ENCODE peak calls at places on chromosome 4, in four cellular contexts. J is fibroblast of lung, I is pancreas, B is lower leg skin. V is an unnamed sample.

GRCh38 chr4:148064451-148064850 is 332.6 kb downstream of the ARHGAP10 start:
- DNase-seq in J (no peak), I (no peak), B (no peak), V (no peak)

GRCh38 chr4:98939892-98940298 is 11.0 kb upstream of the EIF4E start:
- DNase-seq in J (peak; percentile 83), I (no peak), B (no peak), V (peak; percentile 36)

GRCh38 chr4:176611351-176611750 is 181.4 kb downstream of the VEGFC start:
- DNase-seq in J (peak; percentile 12), I (no peak), B (no peak), V (no peak)

GRCh38 chr4:153790962-153791551 is 2.2 kb upstream of the SFRP2 start:
- DNase-seq in J (no peak), I (peak; percentile 76), B (no peak), V (peak; percentile 35)

GRCh38 chr4:10223782-10224181 is 107.2 kb upstream of the WDR1 start:
- DNase-seq in J (no peak), I (no peak), B (no peak), V (no peak)

GRCh38 chr4:162959056-162959455 is 207.6 kb downstream of the NAF1 start:
- DNase-seq in J (no peak), I (no peak), B (no peak), V (no peak)

GRCh38 chr4:142324572-142324971 is 521.5 kb downstream of the INPP4B start:
- DNase-seq in J (no peak), I (no peak), B (no peak), V (no peak)

GRCh38 chr4:6929735-6930464 is 20.3 kb downstream of the TBC1D14 start:
- DNase-seq in J (no peak), I (no peak), B (no peak), V (no peak)

GRCh38 chr4:53563824-53564223 is 27.5 kb downstream of the LNX1 start:
- DNase-seq in J (peak; percentile 44), I (no peak), B (no peak), V (no peak)

GRCh38 chr4:39792529-39792928 is 94.6 kb downstream of the UBE2K start:
- DNase-seq in J (no peak), I (no peak), B (no peak), V (no peak)

GRCh38 chr4:141713771-141714445 is 77.5 kb downstream of the IL15 start:
- DNase-seq in J (peak; percentile 31), I (no peak), B (no peak), V (no peak)

GRCh38 chr4:145178740-145179139 is 1.6 kb downstream of the OTUD4 start:
- DNase-seq in J (no peak), I (no peak), B (no peak), V (no peak)

GRCh38 chr4:102759835-102760644 is 728 bp downstream of the MANBA start:
- DNase-seq in J (peak; percentile 62), I (no peak), B (peak; percentile 61), V (peak; percentile 16)

GRCh38 chr4:16617416-16617815 is 281.0 kb downstream of the LDB2 start:
- DNase-seq in J (peak; percentile 74), I (no peak), B (no peak), V (no peak)

GRCh38 chr4:188934320-188934975 is 795.2 kb downstream of the TRIML1 start:
- DNase-seq in J (peak; percentile 13), I (no peak), B (no peak), V (no peak)

GRCh38 chr4:42478509-42478908 is 81.2 kb downstream of the SHISA3 start:
- DNase-seq in J (no peak), I (no peak), B (no peak), V (no peak)

GRCh38 chr4:96913437-96914075 is 1073.7 kb downstream of the PDHA2 start:
- DNase-seq in J (no peak), I (no peak), B (no peak), V (no peak)

GRCh38 chr4:152200776-152201333 is 335.0 kb downstream of the FBXW7 start:
- DNase-seq in J (no peak), I (no peak), B (no peak), V (no peak)

GRCh38 chr4:54439831-54440243 is 210.7 kb downstream of the PDGFRA start:
- DNase-seq in J (peak; percentile 65), I (no peak), B (peak; percentile 42), V (peak; percentile 26)

GRCh38 chr4:156606444-156607197 is 365.0 kb downstream of the PDGFC start:
- DNase-seq in J (peak; percentile 18), I (no peak), B (no peak), V (no peak)

GRCh38 chr4:139656614-139657486 is 8.8 kb upstream of the MGST2 start:
- DNase-seq in J (peak; percentile 73), I (no peak), B (peak; percentile 49), V (peak; percentile 28)

GRCh38 chr4:680931-681645 is 6.7 kb downstream of the MYL5 start:
- DNase-seq in J (peak; percentile 37), I (peak; percentile 73), B (no peak), V (no peak)

GRCh38 chr4:142265536-142265935 is 580.6 kb downstream of the INPP4B start:
- DNase-seq in J (peak; percentile 81), I (no peak), B (no peak), V (no peak)

GRCh38 chr4:13329340-13329850 is 154.7 kb downstream of the RAB28 start:
- DNase-seq in J (no peak), I (no peak), B (no peak), V (no peak)

GRCh38 chr4:142402156-142402555 is 443.9 kb downstream of the INPP4B start:
- DNase-seq in J (peak; percentile 39), I (no peak), B (no peak), V (no peak)

GRCh38 chr4:56049428-56050212 is 100.9 kb downstream of the CEP135 start:
- DNase-seq in J (peak; percentile 27), I (no peak), B (no peak), V (no peak)

GRCh38 chr4:161554372-161554990 is 609.3 kb downstream of the FSTL5 start:
- DNase-seq in J (peak; percentile 78), I (no peak), B (no peak), V (no peak)

GRCh38 chr4:17535906-17536305 is 20.9 kb downstream of the CLRN2 start:
- DNase-seq in J (no peak), I (no peak), B (no peak), V (no peak)

GRCh38 chr4:111991797-111992196 is 153.5 kb upstream of the FAM241A start:
- DNase-seq in J (peak; percentile 65), I (no peak), B (peak; percentile 21), V (peak; percentile 8)

GRCh38 chr4:165627548-165627947 is 245.5 kb upstream of the TLL1 start:
- DNase-seq in J (no peak), I (no peak), B (no peak), V (no peak)

GRCh38 chr4:63589796-63590195 is 819.5 kb downstream of the TECRL start:
- DNase-seq in J (no peak), I (no peak), B (no peak), V (no peak)

GRCh38 chr4:10647811-10648210 is 36.8 kb downstream of the CLNK start:
- DNase-seq in J (no peak), I (no peak), B (no peak), V (no peak)

GRCh38 chr4:80192937-80193336 is 4.4 kb upstream of the PRDM8 start:
- DNase-seq in J (peak; percentile 62), I (no peak), B (peak; percentile 42), V (no peak)

GRCh38 chr4:125735107-125735506 is 420.4 kb downstream of the FAT4 start:
- DNase-seq in J (peak; percentile 84), I (no peak), B (peak; percentile 18), V (no peak)

GRCh38 chr4:160038560-160038959 is 935.7 kb downstream of the RAPGEF2 start:
- DNase-seq in J (no peak), I (no peak), B (no peak), V (no peak)

GRCh38 chr4:73653695-73654106 is 33.5 kb upstream of the RASSF6 start:
- DNase-seq in J (peak; percentile 74), I (no peak), B (no peak), V (peak; percentile 11)

GRCh38 chr4:182085051-182085480 is 158.1 kb upstream of the TENM3 start:
- DNase-seq in J (no peak), I (no peak), B (no peak), V (no peak)

GRCh38 chr4:24705016-24705753 is 90.2 kb upstream of the SOD3 start:
- DNase-seq in J (no peak), I (no peak), B (no peak), V (no peak)
- TF ChIP-seq CTCF in J (no peak), I (no peak), B (no peak), V (no peak)

GRCh38 chr4:169802871-169803270 is 45.1 kb upstream of the HPF1 start:
- DNase-seq in J (no peak), I (no peak), B (no peak), V (no peak)
- TF ChIP-seq CTCF in J (no peak), I (no peak), B (no peak), V (no peak)

GRCh38 chr4:15396157-15396800 is 31.6 kb upstream of the C1QTNF7 start:
- DNase-seq in J (peak; percentile 62), I (no peak), B (no peak), V (no peak)
- TF ChIP-seq CTCF in J (peak; percentile 77), I (peak; percentile 53), B (no peak), V (peak; percentile 43)

DNA sequence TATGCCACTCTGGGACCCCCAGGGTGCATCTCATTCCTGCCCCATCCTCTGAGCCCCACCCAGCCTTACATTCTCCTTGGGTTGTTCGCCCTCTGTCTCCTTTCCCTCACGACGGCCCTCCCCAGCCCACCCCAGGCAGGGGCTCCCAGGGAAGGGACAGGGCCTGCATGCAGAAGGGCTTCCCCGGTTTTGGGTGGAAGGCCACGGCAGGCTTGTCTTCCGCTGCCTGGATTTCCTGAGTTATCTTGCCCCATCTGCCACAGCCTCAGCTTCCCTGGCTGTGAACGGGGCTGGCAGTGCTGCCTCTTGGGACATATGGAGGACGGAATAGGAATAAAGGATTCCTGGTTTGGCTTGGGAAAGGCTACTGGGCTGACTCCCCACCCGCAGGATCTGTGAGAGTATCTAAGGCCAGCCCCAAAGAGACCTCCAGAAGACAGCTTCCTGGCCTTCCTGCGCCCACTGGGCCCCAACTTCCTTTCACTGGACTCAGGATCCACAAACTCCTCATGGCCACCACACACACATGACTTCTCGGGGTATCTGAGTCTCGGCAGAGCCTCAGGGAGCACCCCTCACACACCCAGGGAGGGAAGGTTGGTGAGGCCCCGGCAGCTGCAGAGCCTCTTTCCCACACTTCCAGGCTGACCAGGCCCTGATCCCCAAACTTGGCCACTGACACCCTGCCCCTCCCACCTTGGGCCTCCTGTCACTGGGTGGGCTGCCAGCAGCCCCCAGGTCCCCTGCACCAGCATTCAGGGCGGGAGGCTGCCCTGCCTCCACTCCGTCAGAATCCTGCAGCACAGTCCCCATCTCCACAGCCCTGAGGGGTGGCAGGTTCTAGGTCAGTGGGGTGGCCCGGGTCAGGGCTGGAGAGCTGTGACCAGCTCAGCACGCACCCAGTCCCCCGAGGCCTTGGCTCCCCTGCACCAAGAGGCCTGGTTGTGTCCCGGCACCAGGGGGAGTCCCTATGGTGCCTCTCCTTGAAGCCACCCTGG is 3.5 kb upstream of the MXD4 start:
- DNase-seq in J (no peak), I (no peak), B (no peak), V (no peak)
- TF ChIP-seq CTCF in J (no peak), I (no peak), B (no peak), V (no peak)

GRCh38 chr4:108772402-108772801 is 9.5 kb upstream of the ETNPPL start:
- DNase-seq in J (no peak), I (no peak), B (no peak), V (no peak)

GRCh38 chr4:108779958-108780357 is 17.1 kb upstream of the ETNPPL start:
- DNase-seq in J (no peak), I (no peak), B (no peak), V (no peak)

GRCh38 chr4:108775921-108776320 is 13.1 kb upstream of the ETNPPL start:
- DNase-seq in J (no peak), I (no peak), B (no peak), V (no peak)

GRCh38 chr4:108774809-108775530 is 12.1 kb upstream of the ETNPPL start:
- DNase-seq in J (no peak), I (peak; percentile 74), B (no peak), V (no peak)
- TF ChIP-seq CTCF in J (no peak), I (peak; percentile 26), B (no peak), V (no peak)

GRCh38 chr4:2673157-2673556 is 83.0 kb downstream of the TNIP2 start:
- DNase-seq in J (peak; percentile 8), I (no peak), B (no peak), V (no peak)
- TF ChIP-seq CTCF in J (peak; percentile 42), I (no peak), B (no peak), V (no peak)